ENCODE peak calls at places on chromosomes 16 and 17, in six cellular contexts. W, U, S, Y, K and H are unnamed samples.

GRCh38 chr17:63696381-63696961 is 3.5 kb downstream of the LIMD2 start:
- DNase-seq in Y (peak; percentile 89), W (no peak), S (no peak), U (no peak), K (peak; percentile 22), H (no peak)

GRCh38 chr16:50059669-50060068 is 6.1 kb upstream of the HEATR3 start:
- DNase-seq in S (no peak), U (no peak), W (no peak), Y (no peak), K (no peak), H (no peak)

GRCh38 chr17:8118769-8119574 is 658 bp upstream of the ALOXE3 start:
- DNase-seq in S (peak; percentile 82), K (peak; percentile 87), Y (peak; percentile 94), W (peak; percentile 85), U (peak; percentile 58), H (peak; percentile 89)

GRCh38 chr17:61284174-61284573 is 115.5 kb upstream of the TBX2 start:
- DNase-seq in K (no peak), Y (no peak), U (no peak), W (no peak), S (peak; percentile 31), H (no peak)

GRCh38 chr17:31869797-31870568 is 10.9 kb upstream of the COPRS start:
- DNase-seq in S (no peak), Y (no peak), W (no peak), U (no peak), K (no peak), H (no peak)

GRCh38 chr17:75241996-75242460 is 19.4 kb downstream of the GGA3 start:
- DNase-seq in K (no peak), Y (peak; percentile 29), W (no peak), S (no peak), U (no peak), H (no peak)

GRCh38 chr17:949623-950338 is 29.8 kb downstream of the NXN start:
- DNase-seq in K (no peak), U (no peak), W (no peak), S (no peak), Y (peak; percentile 77), H (peak; percentile 22)

GRCh38 chr16:1825864-1826690 is 548 bp downstream of the HAGH start:
- DNase-seq in Y (no peak), W (peak; percentile 68), K (peak; percentile 73), S (peak; percentile 67), U (no peak), H (no peak)

GRCh38 chr17:44820631-44821196 is 9.4 kb downstream of the GJC1 start:
- DNase-seq in S (peak; percentile 72), U (peak; percentile 82), W (peak; percentile 74), Y (no peak), K (no peak), H (no peak)

GRCh38 chr16:59729613-59730012 is 995.5 kb upstream of the GOT2 start:
- DNase-seq in W (no peak), S (no peak), Y (no peak), U (no peak), K (no peak), H (peak; percentile 29)

GRCh38 chr17:42536372-42537155 is 523 bp downstream of the NAGLU start:
- DNase-seq in U (peak; percentile 78), W (peak; percentile 93), Y (peak; percentile 99), K (peak; percentile 76), S (peak; percentile 33), H (peak; percentile 86)

GRCh38 chr17:68435876-68436842 is 21.1 kb downstream of the WIPI1 start:
- DNase-seq in S (peak; percentile 45), U (peak; percentile 40), K (peak; percentile 80), W (peak; percentile 79), Y (peak; percentile 77), H (peak; percentile 74)

GRCh38 chr17:2056221-2057129 is 1.6 kb downstream of the HIC1 start:
- DNase-seq in U (no peak), Y (peak; percentile 90), W (no peak), S (no peak), K (peak; percentile 56), H (peak; percentile 75)

GRCh38 chr17:29622337-29623282 is at the start of gene CORO6:
- DNase-seq in U (peak; percentile 7), S (peak; percentile 29), Y (peak; percentile 97), K (peak; percentile 75), W (peak; percentile 54), H (peak; percentile 90)

GRCh38 chr17:372157-373152 is 19.8 kb upstream of the RPH3AL start:
- DNase-seq in S (no peak), U (no peak), Y (no peak), W (no peak), K (no peak), H (no peak)

GRCh38 chr17:18042969-18043368 is 3.8 kb downstream of the GID4 start:
- DNase-seq in Y (no peak), W (no peak), K (no peak), U (no peak), S (no peak), H (no peak)

GRCh38 chr17:81387235-81388060 is 7.8 kb upstream of the BAHCC1 start:
- DNase-seq in K (peak; percentile 66), Y (peak; percentile 91), S (no peak), U (no peak), W (no peak), H (peak; percentile 79)

GRCh38 chr16:82639666-82640336 is 13.0 kb downstream of the CDH13 start:
- DNase-seq in W (peak; percentile 74), K (peak; percentile 60), S (peak; percentile 21), Y (peak; percentile 77), U (peak; percentile 7), H (peak; percentile 48)

GRCh38 chr17:67974186-67974585 is 22.1 kb downstream of the C17orf58 start:
- DNase-seq in S (no peak), K (no peak), U (no peak), Y (peak; percentile 40), W (no peak), H (no peak)

GRCh38 chr16:73047536-73048291 is at the start of gene ZFHX3:
- DNase-seq in Y (peak; percentile 83), W (peak; percentile 71), K (peak; percentile 26), U (peak; percentile 37), S (peak; percentile 42), H (peak; percentile 90)

GRCh38 chr17:29575511-29576213 is 7.2 kb downstream of the TP53I13 start:
- DNase-seq in K (peak; percentile 1), U (no peak), S (no peak), W (no peak), Y (no peak), H (peak; percentile 52)

GRCh38 chr17:67765623-67766022 is 47.9 kb downstream of the NOL11 start:
- DNase-seq in K (no peak), Y (no peak), S (no peak), U (no peak), W (no peak), H (no peak)

GRCh38 chr17:64441772-64442549 is 7.0 kb upstream of the MILR1 start:
- DNase-seq in U (no peak), W (no peak), Y (no peak), K (no peak), S (no peak), H (no peak)

GRCh38 chr17:2218426-2218825 is 85.2 kb downstream of the SMG6 start:
- DNase-seq in Y (no peak), K (no peak), W (no peak), U (no peak), S (peak; percentile 48), H (no peak)

GRCh38 chr16:87484487-87485331 is 8.1 kb downstream of the ZCCHC14 start:
- DNase-seq in K (no peak), S (peak; percentile 36), U (no peak), Y (no peak), W (no peak), H (no peak)